ENCODE peak calls at places on chromosomes 11 and 22, in eight cellular contexts. A, M, H, L, C, R, X and F are unnamed samples.

GRCh38 chr22:39174498-39175120 is 22.1 kb upstream of the CBX7 start:
- DNase-seq in R (peak), X (peak), H (peak), A (peak), C (peak), M (peak), L (peak), F (peak)

GRCh38 chr22:20567993-20568417 is 60.6 kb downstream of the MED15 start:
- DNase-seq in H (no peak), C (peak), X (no peak), R (no peak), M (peak), L (no peak), A (peak), F (no peak)

GRCh38 chr11:47212938-47213337 is 1.8 kb upstream of the DDB2 start:
- DNase-seq in L (peak), C (no peak), X (no peak), M (no peak), R (no peak), H (no peak), A (no peak), F (no peak)

GRCh38 chr11:117690484-117691205 is 106.4 kb downstream of the DSCAML1 start:
- DNase-seq in C (no peak), X (no peak), L (no peak), R (no peak), A (no peak), H (no peak), M (no peak), F (no peak)

GRCh38 chr11:68843703-68844312 is 2.1 kb upstream of the CPT1A start:
- DNase-seq in H (no peak), A (peak), X (peak), R (no peak), L (peak), M (no peak), C (peak), F (peak)

GRCh38 chr11:45331839-45332485 is 45.8 kb upstream of the SYT13 start:
- DNase-seq in A (no peak), R (peak), X (no peak), L (no peak), H (no peak), M (peak), C (no peak), F (no peak)

GRCh38 chr11:61120865-61121831 is 18.9 kb downstream of the CD5 start:
- DNase-seq in M (peak), R (no peak), X (no peak), H (no peak), L (peak), A (peak), C (peak), F (no peak)

GRCh38 chr22:34841321-34841901 is 224.5 kb upstream of the ISX start:
- DNase-seq in M (no peak), X (no peak), H (no peak), L (no peak), C (no peak), R (no peak), A (no peak), F (no peak)

GRCh38 chr22:27445876-27446275 is 355.7 kb downstream of the MN1 start:
- DNase-seq in M (no peak), H (no peak), C (no peak), X (no peak), A (peak), L (no peak), R (no peak), F (peak)

GRCh38 chr11:77055913-77056312 is 10.9 kb upstream of the CAPN5 start:
- DNase-seq in M (no peak), R (no peak), L (no peak), C (no peak), X (no peak), A (no peak), H (no peak), F (no peak)

GRCh38 chr11:132943325-132943736 is 589.0 kb downstream of the OPCML start:
- DNase-seq in A (no peak), L (no peak), C (no peak), M (peak), H (no peak), X (no peak), R (no peak), F (no peak)

GRCh38 chr11:119686483-119686882 is 42.5 kb downstream of the NECTIN1 start:
- DNase-seq in X (no peak), R (no peak), L (no peak), C (no peak), M (no peak), A (no peak), H (no peak), F (no peak)

GRCh38 chr22:27748355-27749168 is 53.0 kb downstream of the MN1 start:
- DNase-seq in H (no peak), X (no peak), L (no peak), A (peak), C (no peak), M (peak), R (no peak), F (no peak)

GRCh38 chr11:87596176-87596575 is 558.4 kb downstream of the TMEM135 start:
- DNase-seq in C (no peak), A (no peak), R (no peak), M (no peak), H (no peak), X (no peak), L (no peak), F (no peak)

GRCh38 chr11:1892116-1892515 is 421 bp upstream of the PRR33 start:
- DNase-seq in H (no peak), R (no peak), M (no peak), A (no peak), X (no peak), C (no peak), L (no peak), F (no peak)

GRCh38 chr11:67117176-67117575 is 1.9 kb upstream of the KDM2A start:
- DNase-seq in M (no peak), X (no peak), H (no peak), R (no peak), L (no peak), A (no peak), C (no peak), F (no peak)

GRCh38 chr11:14336507-14337503 is 22.2 kb downstream of the RRAS2 start:
- DNase-seq in X (no peak), H (peak), M (peak), R (no peak), L (no peak), A (no peak), C (no peak), F (no peak)

GRCh38 chr11:36713715-36714114 is 115.7 kb upstream of the RAG2 start:
- DNase-seq in X (no peak), H (no peak), M (no peak), R (no peak), A (no peak), C (no peak), L (no peak), F (no peak)

GRCh38 chr11:377174-377865 is 8.0 kb downstream of the B4GALNT4 start:
- DNase-seq in X (no peak), H (no peak), R (no peak), M (no peak), A (no peak), L (no peak), C (no peak), F (no peak)

GRCh38 chr11:92131289-92131890 is 93.2 kb upstream of the FAT3 start:
- DNase-seq in C (no peak), H (no peak), L (no peak), A (no peak), R (no peak), M (peak), X (no peak), F (no peak)

GRCh38 chr22:27718186-27719032 is 83.1 kb downstream of the MN1 start:
- DNase-seq in A (peak), C (peak), L (peak), H (peak), R (peak), M (peak), X (peak), F (peak)

GRCh38 chr22:50277761-50278160 is 7.6 kb upstream of the MAPK11 start:
- DNase-seq in L (no peak), A (no peak), R (no peak), C (no peak), X (no peak), H (no peak), M (no peak), F (no peak)

GRCh38 chr22:44807915-44808690 is 55.7 kb downstream of the ARHGAP8 start:
- DNase-seq in R (no peak), L (no peak), X (no peak), H (no peak), M (no peak), C (no peak), A (no peak), F (peak)

GRCh38 chr11:46337626-46338345 is 9.5 kb upstream of the DGKZ start:
- DNase-seq in R (no peak), M (no peak), H (no peak), A (no peak), X (no peak), L (no peak), C (no peak), F (no peak)

GRCh38 chr22:27686534-27686933 is 115.0 kb downstream of the MN1 start:
- DNase-seq in X (peak), L (peak), M (peak), A (peak), H (peak), C (peak), R (peak), F (peak)

GRCh38 chr11:67648140-67648795 is 2.3 kb downstream of the ACY3 start:
- DNase-seq in M (peak), R (no peak), C (no peak), L (peak), X (peak), A (no peak), H (no peak), F (no peak)

GRCh38 chr11:19872526-19873135 is 160.0 kb downstream of the NAV2 start:
- DNase-seq in M (no peak), A (no peak), X (no peak), C (no peak), L (no peak), H (no peak), R (no peak), F (no peak)

GRCh38 chr11:13143486-13144297 is 133.9 kb upstream of the BMAL1 start:
- DNase-seq in C (no peak), H (no peak), A (no peak), X (no peak), M (peak), R (no peak), L (peak), F (no peak)

GRCh38 chr11:13141731-13142724 is 132.9 kb downstream of the RASSF10 start:
- DNase-seq in H (no peak), M (no peak), X (no peak), C (peak), L (no peak), R (no peak), A (peak), F (no peak)

GRCh38 chr11:13137778-13138400 is 128.8 kb downstream of the RASSF10 start:
- DNase-seq in C (no peak), A (no peak), X (no peak), R (no peak), L (no peak), H (no peak), M (peak), F (no peak)

GRCh38 chr11:13140873-13141655 is 131.9 kb downstream of the RASSF10 start:
- DNase-seq in R (no peak), H (no peak), L (no peak), A (no peak), C (no peak), X (peak), M (peak), F (no peak)

DNA sequence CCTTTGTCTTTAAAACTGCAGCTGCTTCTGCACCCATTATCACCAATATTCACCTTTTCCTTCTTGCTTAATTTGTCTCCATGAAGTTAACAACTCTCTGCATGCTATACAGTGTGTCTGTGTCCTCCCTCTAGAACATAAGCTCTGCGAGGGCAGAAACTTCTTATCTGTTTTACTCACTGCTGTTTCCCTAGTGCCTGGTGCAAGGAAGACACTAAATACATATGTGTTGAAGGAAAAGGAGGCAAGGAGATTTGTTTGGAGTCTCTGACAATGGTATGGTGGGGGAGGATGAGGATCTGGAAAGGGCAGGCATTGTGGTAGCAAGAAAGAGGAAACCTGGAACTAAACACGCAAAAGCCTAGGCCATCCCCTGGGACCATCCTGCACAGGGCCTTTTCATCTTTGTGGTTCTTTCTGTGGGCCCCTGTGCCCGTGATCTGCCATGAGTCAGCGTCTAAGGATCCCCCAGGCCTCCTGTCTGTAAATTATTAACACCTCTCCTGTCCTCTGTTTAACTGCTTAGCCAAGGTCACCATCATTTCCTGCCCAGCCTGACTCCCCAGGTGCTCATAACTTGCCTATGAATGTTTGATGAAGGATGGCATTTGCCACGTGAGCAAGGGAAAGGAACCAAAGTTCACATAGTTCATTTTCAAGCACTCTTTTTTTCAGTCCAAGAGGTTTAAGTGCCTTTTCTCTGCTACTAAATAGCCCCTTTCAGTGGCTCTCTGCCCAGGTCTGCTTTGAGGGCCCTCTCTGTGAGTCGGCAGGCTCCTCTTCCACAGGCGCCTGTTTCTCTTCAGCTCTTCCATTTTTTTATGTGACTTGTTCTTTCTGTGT is 131.1 kb downstream of the RASSF10 start:
- DNase-seq in L (peak), M (peak), X (peak), A (no peak), H (no peak), R (no peak), C (no peak), F (peak)
- H3K27ac ChIP-seq in L (peak), M (no peak), X (no peak), A (no peak), H (no peak), R (no peak), C (no peak), F (peak)

GRCh38 chr11:112223754-112224532 is 2.3 kb upstream of the PTS start:
- DNase-seq in X (no peak), A (no peak), L (no peak), R (no peak), M (no peak), C (no peak), H (no peak), F (no peak)
- H3K27ac ChIP-seq in X (no peak), A (no peak), L (no peak), R (no peak), M (no peak), C (no peak), H (no peak), F (no peak)

GRCh38 chr11:115168229-115168671 is 336.0 kb downstream of the CADM1 start:
- DNase-seq in A (peak), L (no peak), C (no peak), H (no peak), X (no peak), M (peak), R (no peak), F (no peak)
- H3K27ac ChIP-seq in A (no peak), L (no peak), C (peak), H (no peak), X (no peak), M (no peak), R (no peak), F (no peak)

GRCh38 chr11:64571410-64572091 is 19.5 kb upstream of the SLC22A12 start:
- DNase-seq in L (no peak), M (peak), R (no peak), H (no peak), X (no peak), A (no peak), C (no peak), F (no peak)

GRCh38 chr11:64571050-64571409 is 20.0 kb upstream of the SLC22A12 start:
- DNase-seq in C (no peak), A (no peak), H (no peak), R (no peak), X (no peak), M (no peak), L (no peak), F (no peak)

GRCh38 chr11:64570341-64570740 is 20.7 kb upstream of the SLC22A12 start:
- DNase-seq in L (no peak), X (no peak), M (no peak), H (no peak), A (no peak), C (no peak), R (no peak), F (no peak)

GRCh38 chr11:64569300-64569970 is 21.6 kb upstream of the SLC22A12 start:
- DNase-seq in R (no peak), L (no peak), C (no peak), A (no peak), X (peak), M (no peak), H (no peak), F (peak)

GRCh38 chr11:64572143-64572542 is 18.9 kb upstream of the SLC22A12 start:
- DNase-seq in L (no peak), A (no peak), M (no peak), R (no peak), H (no peak), X (no peak), C (no peak), F (no peak)
- H3K27ac ChIP-seq in L (no peak), A (no peak), M (no peak), R (no peak), H (no peak), X (no peak), C (no peak), F (no peak)